ENCODE peak calls at places on chromosome 18, in four cellular contexts. K, Z, C and U are unnamed samples. For H3K4me1, the result is how much of the 10 kb centered on the place peaks cover.

GRCh38 chr18:70931942-70932814 is 643.3 kb downstream of the SOCS6 start:
- DNase-seq in Z (peak), K (no peak), C (no peak), U (peak)

GRCh38 chr18:62555135-62555534 is 32.3 kb downstream of the ZCCHC2 start:
- DNase-seq in C (no peak), K (no peak), Z (no peak), U (peak)

GRCh38 chr18:10822457-10822856 is 296.6 kb downstream of the NAPG start:
- DNase-seq in K (no peak), Z (no peak), C (no peak), U (no peak)

GRCh38 chr18:36692331-36692730 is 136.5 kb downstream of the TPGS2 start:
- DNase-seq in Z (no peak), C (no peak), K (no peak), U (no peak)

GRCh38 chr18:69082497-69082896 is 284.6 kb downstream of the CCDC102B start:
- DNase-seq in K (no peak), C (no peak), Z (no peak), U (no peak)

GRCh38 chr18:35875566-35875965 is 96.9 kb upstream of the RMP24 start:
- DNase-seq in Z (no peak), K (no peak), C (no peak), U (peak)

GRCh38 chr18:47530695-47531094 is 279.2 kb upstream of the SKOR2 start:
- DNase-seq in K (no peak), C (no peak), Z (no peak), U (no peak)

GRCh38 chr18:46224181-46224775 is 120.1 kb downstream of the HAUS1 start:
- DNase-seq in K (no peak), C (no peak), Z (no peak), U (no peak)

GRCh38 chr18:35580748-35581534 is 599 bp upstream of the GALNT1 start:
- DNase-seq in C (peak), Z (peak), K (peak), U (no peak)

GRCh38 chr18:24019641-24020331 is 5.2 kb downstream of the TTC39C start:
- DNase-seq in C (no peak), Z (no peak), K (no peak), U (no peak)

GRCh38 chr18:47932603-47933002 is 2.1 kb upstream of the SMAD2 start:
- DNase-seq in Z (no peak), C (no peak), K (no peak), U (no peak)

GRCh38 chr18:21851327-21851961 is 110.9 kb downstream of the MIB1 start:
- DNase-seq in C (no peak), Z (peak), K (no peak), U (no peak)

GRCh38 chr18:12606592-12607315 is 51.2 kb downstream of the SPIRE1 start:
- DNase-seq in Z (peak), K (no peak), C (no peak), U (peak)

GRCh38 chr18:64037812-64038414 is 68.0 kb downstream of the SERPINB8 start:
- DNase-seq in K (no peak), Z (peak), C (no peak), U (peak)

GRCh38 chr18:48230459-48231113 is 178.6 kb downstream of the ZBTB7C start:
- DNase-seq in Z (peak), K (no peak), C (peak), U (no peak)

GRCh38 chr18:49021433-49022129 is 70.8 kb upstream of the SMAD7 start:
- DNase-seq in K (peak), C (peak), Z (peak), U (peak)

GRCh38 chr18:69819460-69819859 is 128.2 kb downstream of the CD226 start:
- DNase-seq in C (no peak), Z (no peak), K (no peak), U (no peak)

GRCh38 chr18:70781860-70782453 is 493.1 kb downstream of the SOCS6 start:
- DNase-seq in C (no peak), Z (peak), K (peak), U (peak)

GRCh38 chr18:47754311-47755101 is 176.0 kb downstream of the SMAD2 start:
- DNase-seq in K (no peak), C (no peak), Z (peak), U (no peak)

GRCh38 chr18:22005191-22005824 is 164.1 kb upstream of the GATA6 start:
- DNase-seq in C (no peak), Z (no peak), K (no peak), U (no peak)

GRCh38 chr18:27952741-27953140 is 224.2 kb downstream of the CDH2 start:
- DNase-seq in C (no peak), K (no peak), Z (no peak), U (no peak)

GRCh38 chr18:46621871-46622270 is 35.1 kb downstream of the LOXHD1 start:
- DNase-seq in K (no peak), C (no peak), Z (no peak), U (no peak)

GRCh38 chr18:78814321-78814720 is 165.3 kb upstream of the SALL3 start:
- DNase-seq in C (no peak), K (no peak), Z (peak), U (no peak)

GRCh38 chr18:76805221-76805620 is 17.1 kb upstream of the ZNF236 start:
- DNase-seq in C (no peak), Z (no peak), K (no peak), U (peak)

GRCh38 chr18:23506393-23506792 is 3.1 kb downstream of the RMC1 start:
- DNase-seq in Z (no peak), K (no peak), C (no peak), U (no peak)

GRCh38 chr18:42563995-42564394 is 551.5 kb downstream of the RIT2 start:
- DNase-seq in K (no peak), C (no peak), Z (no peak), U (no peak)

GRCh38 chr18:49681387-49681786 is 119.5 kb downstream of the LIPG start:
- DNase-seq in Z (no peak), K (no peak), C (no peak), U (no peak)

GRCh38 chr18:6362559-6363129 is 52.1 kb downstream of the L3MBTL4 start:
- DNase-seq in C (no peak), Z (no peak), K (no peak), U (no peak)

GRCh38 chr18:48947583-48947982 is 3.2 kb downstream of the SMAD7 start:
- DNase-seq in Z (peak), C (no peak), K (no peak), U (no peak)

GRCh38 chr18:34773961-34774754 is 64.1 kb downstream of the DTNA start:
- DNase-seq in K (peak), Z (peak), C (no peak), U (peak)

GRCh38 chr18:51191139-51191717 is 6.3 kb downstream of the MEX3C start:
- DNase-seq in K (no peak), C (no peak), Z (no peak), U (no peak)

GRCh38 chr18:8701546-8702118 is 3.7 kb upstream of the MTCL1 start:
- DNase-seq in C (no peak), Z (peak), K (no peak), U (peak)

GRCh38 chr18:41391616-41392610 is 563.1 kb upstream of the PIK3C3 start:
- DNase-seq in Z (peak), C (no peak), K (no peak), U (peak)
- TF ChIP-seq CTCF in Z (peak), C (no peak), K (peak), U (peak)

GRCh38 chr18:38790786-38791185 is 1225.2 kb upstream of the CELF4 start:
- DNase-seq in C (no peak), Z (no peak), K (no peak), U (no peak)

DNA sequence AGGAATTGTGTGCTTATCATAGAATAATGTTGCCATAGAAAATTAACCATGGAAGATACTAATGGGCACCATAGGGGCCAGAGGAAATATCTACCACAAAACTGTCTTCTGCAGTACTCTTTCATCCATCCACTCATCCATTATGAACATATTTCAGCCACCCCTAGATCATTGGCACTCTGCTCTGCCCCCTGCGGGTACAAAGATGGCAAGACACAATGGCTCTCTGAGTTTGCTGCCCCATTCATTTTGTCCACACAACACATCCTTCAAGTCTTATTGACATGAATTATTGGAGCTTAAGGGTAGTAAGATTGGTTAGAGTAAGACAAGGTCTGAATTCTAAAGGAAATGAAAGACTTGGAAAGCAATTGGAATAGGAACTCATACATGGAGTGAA is 1224.7 kb upstream of the CELF4 start:
- DNase-seq in Z (no peak), K (no peak), C (no peak), U (peak)
- H3K4me1 ChIP-seq in Z (under half), K (under half), C (under half), U (under half)

DNA sequence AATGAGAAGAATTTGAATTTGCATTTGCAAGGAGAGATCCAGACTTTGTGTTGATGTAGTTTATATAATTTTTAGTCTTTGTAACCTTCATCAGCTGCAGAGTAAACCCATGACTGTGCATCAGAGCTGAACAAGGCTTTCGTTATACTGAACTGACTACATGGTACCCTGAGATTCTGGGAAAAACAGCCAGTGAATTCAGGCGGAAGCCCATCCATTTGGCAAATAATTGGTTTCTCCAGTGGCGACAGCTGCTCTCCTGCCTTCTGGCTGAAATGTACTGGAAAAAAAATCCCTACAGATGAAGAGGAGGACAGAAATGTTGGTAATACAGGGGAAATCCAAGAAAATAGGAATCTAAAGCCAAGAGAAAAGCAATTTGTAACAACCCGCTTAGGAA is 657.5 kb upstream of the CDH7 start:
- DNase-seq in K (no peak), Z (no peak), C (no peak), U (no peak)
- TF ChIP-seq CTCF in K (no peak), Z (no peak), C (no peak), U (no peak)

GRCh38 chr18:59719533-59720325 is 22.5 kb upstream of the CCBE1 start:
- DNase-seq in Z (no peak), C (no peak), K (no peak), U (no peak)
- H3K4me1 ChIP-seq in Z (under half), C (under half), K (under half), U (under half)

GRCh38 chr18:7567487-7568425 is 640 bp downstream of the PTPRM start:
- DNase-seq in C (peak), Z (peak), K (peak), U (peak)

GRCh38 chr18:7566244-7566586 is 901 bp upstream of the PTPRM start:
- DNase-seq in C (no peak), Z (no peak), K (no peak), U (no peak)

GRCh38 chr18:7565677-7566076 is 1.4 kb upstream of the PTPRM start:
- DNase-seq in K (no peak), C (no peak), Z (no peak), U (no peak)

GRCh38 chr18:7568426-7568825 is 1.3 kb downstream of the PTPRM start:
- DNase-seq in K (peak), Z (peak), C (peak), U (peak)

DNA sequence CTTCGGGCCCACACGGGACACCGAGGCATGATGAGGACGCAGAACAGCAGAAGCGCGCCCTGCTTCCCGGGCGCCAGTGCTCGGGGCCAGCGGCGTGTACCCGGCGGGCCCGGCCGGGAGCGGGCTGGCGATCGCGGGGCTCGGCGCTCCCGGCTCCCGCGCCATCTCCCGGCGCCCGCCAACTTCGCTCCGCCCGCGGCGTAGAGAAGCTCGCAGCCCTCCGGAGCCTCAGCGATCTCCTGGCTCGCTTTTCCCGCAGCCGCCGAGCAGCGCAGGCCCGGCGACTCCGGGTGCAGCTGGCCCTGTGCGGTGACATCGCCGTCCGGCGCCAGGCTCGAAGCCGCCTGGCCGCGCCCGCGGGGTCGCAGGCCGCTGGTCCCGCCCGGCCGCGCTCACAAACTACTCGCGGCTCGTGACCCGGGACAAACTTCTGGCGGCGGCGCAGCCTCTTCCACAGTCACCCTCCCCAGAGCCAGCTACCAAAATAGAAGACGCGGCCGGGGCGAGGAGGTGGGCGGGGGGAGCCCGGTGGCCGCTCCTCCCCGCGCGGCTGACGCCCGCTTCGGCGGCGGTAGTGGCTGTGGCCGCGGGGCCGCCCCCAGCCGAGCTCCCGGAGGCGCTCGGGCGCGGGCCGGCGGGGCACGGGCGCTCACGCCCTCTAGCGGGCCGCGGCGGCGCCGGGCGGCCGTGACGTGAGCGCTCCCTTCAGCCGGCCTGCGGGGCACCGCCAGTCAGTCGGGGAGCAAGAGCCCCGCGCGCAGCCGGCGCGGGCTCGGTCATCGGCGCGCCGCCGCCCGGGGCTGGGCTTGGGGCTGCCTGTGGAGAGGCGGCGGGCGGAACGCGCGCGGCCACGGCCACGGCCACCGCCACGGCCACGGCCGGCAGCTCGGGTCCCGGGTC is at the start of gene PTPRM:
- DNase-seq in C (peak), Z (peak), K (peak), U (peak)
- TF ChIP-seq CTCF in C (peak), Z (peak), K (no peak), U (peak)

GRCh38 chr18:57438669-57439616 is 3.8 kb downstream of the ONECUT2 start:
- DNase-seq in Z (no peak), K (no peak), C (no peak), U (no peak)

GRCh38 chr18:57439617-57439975 is 4.4 kb downstream of the ONECUT2 start:
- DNase-seq in K (no peak), C (no peak), Z (no peak), U (no peak)

GRCh38 chr18:57437433-57437781 is 2.2 kb downstream of the ONECUT2 start:
- DNase-seq in K (no peak), Z (no peak), C (no peak), U (no peak)

GRCh38 chr18:57436965-57437333 is 1.8 kb downstream of the ONECUT2 start:
- DNase-seq in K (no peak), Z (no peak), C (no peak), U (no peak)

DNA sequence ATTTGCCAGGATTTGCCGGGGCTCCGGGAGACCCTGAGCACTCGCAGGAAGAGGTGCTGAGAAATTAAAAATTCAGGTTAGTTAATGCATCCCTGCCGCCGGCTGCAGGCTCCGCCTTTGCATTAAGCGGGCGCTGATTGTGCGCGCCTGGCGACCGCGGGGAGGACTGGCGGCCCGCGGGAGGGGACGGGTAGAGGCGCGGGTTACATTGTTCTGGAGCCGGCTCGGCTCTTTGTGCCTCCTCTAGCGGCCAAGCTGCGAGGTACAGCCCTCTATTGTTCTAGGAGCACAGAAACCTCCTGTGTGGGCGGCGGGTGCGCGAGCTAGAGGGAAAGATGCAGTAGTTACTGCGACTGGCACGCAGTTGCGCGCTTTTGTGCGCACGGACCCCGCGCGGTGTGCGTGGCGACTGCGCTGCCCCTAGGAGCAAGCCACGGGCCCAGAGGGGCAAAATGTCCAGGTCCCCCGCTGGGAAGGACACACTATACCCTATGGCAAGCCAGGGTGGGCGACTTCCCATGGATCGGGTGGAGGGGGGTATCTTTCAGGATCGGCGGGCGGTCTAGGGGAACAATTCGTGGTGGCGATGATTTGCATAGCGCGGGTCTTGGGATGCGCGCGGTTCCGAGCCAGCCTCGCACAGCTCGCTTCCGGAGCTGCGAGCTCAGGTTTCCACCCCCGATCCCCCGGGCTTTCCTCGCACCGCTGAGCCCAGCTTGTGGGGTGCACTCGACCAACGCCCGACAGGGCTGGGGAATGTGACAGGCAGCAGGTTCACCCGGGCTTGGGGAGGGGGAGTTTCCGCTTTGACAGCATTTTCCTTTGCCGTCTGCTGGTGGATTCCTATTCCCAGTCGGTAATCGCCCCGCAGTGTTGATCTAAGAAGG is 2.9 kb downstream of the ONECUT2 start:
- DNase-seq in K (peak), C (no peak), Z (peak), U (no peak)
- H3K4me1 ChIP-seq in K (under half), C (under half), Z (under half), U (under half)

GRCh38 chr18:75173125-75173432 is 35.9 kb downstream of the PTGR3 start:
- DNase-seq in K (no peak), Z (peak), C (no peak), U (no peak)
- TF ChIP-seq CTCF in K (no peak), Z (peak), C (no peak), U (peak)

DNA sequence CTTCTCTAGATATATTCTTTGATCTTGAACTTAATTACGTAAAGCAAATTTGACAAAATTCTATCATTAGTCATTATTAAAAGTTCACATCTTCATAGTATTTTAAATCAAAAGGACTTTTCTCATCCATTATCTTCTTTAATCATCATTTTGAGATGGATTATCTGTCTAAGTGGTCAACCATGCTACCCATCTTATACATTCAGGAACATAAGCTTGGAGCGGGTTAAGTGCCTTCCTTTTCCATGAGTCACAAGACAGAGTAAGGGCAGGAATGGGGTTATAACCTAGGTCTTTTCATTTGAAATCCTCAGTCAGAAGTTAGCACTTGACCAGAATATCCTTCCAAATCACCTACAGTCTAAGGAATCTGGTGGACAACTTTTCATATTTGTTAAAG is 297.1 kb downstream of the TCF4 start:
- DNase-seq in Z (no peak), C (no peak), K (no peak), U (no peak)
- H3K4me1 ChIP-seq in Z (under half), C (under half), K (under half), U (under half)